ENCODE peak calls at places on chromosome 21, in seven cellular contexts. T is sigmoid colon, I is heart right ventricle, F is SK-N-SH, O is IMR-90, Z is stomach, G is lower lobe of right lung. D is an unnamed sample.

GRCh38 chr21:42208801-42209490 is 10.0 kb upstream of the ABCG1 start:
- DNase-seq in O (no peak), I (no peak), T (no peak), G (no peak), Z (peak), F (no peak), D (peak)

GRCh38 chr21:39373634-39374033 is 24.7 kb upstream of the HMGN1 start:
- DNase-seq in O (peak), I (no peak), T (no peak), Z (no peak), G (no peak), F (peak), D (no peak)

GRCh38 chr21:36454079-36454478 is 25.8 kb downstream of the CLDN14 start:
- DNase-seq in I (no peak), O (no peak), Z (no peak), G (no peak), T (no peak), F (no peak), D (no peak)

GRCh38 chr21:42587036-42587435 is 66.4 kb upstream of the PDE9A start:
- DNase-seq in O (no peak), Z (no peak), T (peak), I (no peak), G (no peak), F (no peak), D (no peak)

GRCh38 chr21:16713331-16714114 is 799.3 kb upstream of the CXADR start:
- DNase-seq in I (no peak), T (no peak), Z (no peak), O (peak), G (no peak), F (no peak), D (no peak)

GRCh38 chr21:42925114-42925907 is at the start of gene ERVH48-1:
- DNase-seq in Z (no peak), I (no peak), T (no peak), O (peak), F (no peak), G (no peak), D (no peak)

GRCh38 chr21:42781150-42781980 is 98.0 kb downstream of the WDR4 start:
- DNase-seq in T (no peak), I (no peak), G (no peak), F (peak), O (no peak), Z (peak), D (peak)

GRCh38 chr21:42179316-42179715 is 39.6 kb upstream of the ABCG1 start:
- DNase-seq in F (no peak), Z (no peak), O (no peak), T (no peak), G (no peak), I (no peak), D (peak)

GRCh38 chr21:34808569-34809204 is 139.9 kb downstream of the CLIC6 start:
- DNase-seq in Z (no peak), T (no peak), F (no peak), I (no peak), O (peak), G (no peak), D (no peak)

DNA sequence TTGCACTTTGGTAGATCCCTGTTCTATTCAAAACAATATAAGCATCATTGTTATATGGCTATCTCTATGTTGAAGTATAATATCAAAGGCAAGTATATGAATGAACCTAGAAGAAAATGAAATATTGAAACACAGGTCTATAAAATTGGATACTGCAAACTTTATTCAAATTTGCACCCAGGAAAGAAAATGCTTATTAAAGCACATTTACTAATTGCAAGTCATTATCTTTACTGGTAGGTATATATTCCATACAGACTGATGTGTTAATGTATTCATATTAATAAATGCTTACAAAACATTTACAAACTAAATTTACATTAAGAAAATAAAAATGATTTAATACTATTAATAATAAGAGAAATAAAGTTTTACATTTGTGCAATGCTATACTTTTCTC is 469.8 kb downstream of the NCAM2 start:
- DNase-seq in Z (no peak), T (no peak), I (no peak), F (no peak), G (no peak), O (no peak), D (no peak)
- H3K27ac ChIP-seq in Z (no peak), T (no peak), I (no peak), F (no peak), G (no peak), O (no peak), D (no peak)

DNA sequence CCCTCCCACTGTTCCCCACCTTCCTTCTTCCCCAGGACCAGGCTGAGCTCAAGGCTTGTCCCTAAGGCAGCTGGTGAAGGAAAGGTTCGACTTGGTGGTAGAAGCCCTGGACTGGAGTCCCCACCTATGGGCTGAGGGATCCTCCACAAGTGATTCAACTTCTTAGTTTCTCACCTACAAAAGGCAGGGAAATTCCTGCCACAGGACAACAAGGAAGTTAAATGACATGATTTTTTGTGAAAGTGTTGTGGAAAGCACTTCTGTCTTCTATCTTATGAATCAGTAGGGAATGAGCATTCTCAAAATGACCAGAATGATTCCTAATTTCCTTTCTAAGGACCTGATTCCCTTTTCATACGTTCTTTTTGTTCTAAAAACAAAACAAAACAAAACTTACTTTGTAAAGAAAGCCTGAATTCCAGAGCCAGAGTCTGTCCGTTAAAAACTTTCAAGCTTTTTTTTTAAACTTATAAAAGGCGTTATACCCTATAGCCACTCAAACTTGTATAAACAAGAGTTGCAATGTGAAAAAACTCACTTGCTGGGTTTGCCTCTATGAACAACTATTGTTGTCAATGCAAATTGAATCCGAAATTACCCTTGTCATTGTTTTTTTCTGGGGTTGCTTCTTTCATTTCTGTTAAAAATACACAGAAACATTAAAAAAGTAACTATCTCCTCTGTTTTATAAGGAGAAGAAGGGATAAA is 12.2 kb downstream of the KCNJ15 start:
- DNase-seq in T (no peak), O (no peak), F (no peak), I (no peak), G (no peak), Z (no peak), D (no peak)
- TF ChIP-seq CTCF in T (no peak), O (no peak), F (no peak), I (no peak), G (no peak), Z (no peak), D (no peak)

DNA sequence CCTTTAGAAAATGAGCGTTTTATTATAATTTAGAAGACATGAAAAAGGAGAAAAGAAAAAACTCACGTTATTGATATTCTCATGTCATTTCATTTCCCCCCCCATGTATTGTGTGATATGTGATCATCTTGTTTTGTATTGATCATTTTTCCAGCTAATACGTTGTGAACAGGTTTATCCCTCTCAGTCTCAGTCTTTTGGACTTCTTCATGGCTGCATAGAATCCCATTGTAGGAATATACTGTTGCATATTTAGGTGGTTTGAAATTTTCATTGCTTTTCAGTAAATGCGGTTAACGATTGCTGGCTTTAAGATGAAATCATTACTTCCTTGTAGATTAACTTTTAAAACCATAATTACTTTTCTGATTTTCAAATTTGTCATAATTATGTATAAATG is 1.6 kb downstream of the SON start:
- DNase-seq in T (no peak), F (no peak), G (no peak), I (no peak), O (no peak), Z (no peak), D (no peak)
- H3K27ac ChIP-seq in T (peak), F (no peak), G (no peak), I (peak), O (no peak), Z (peak), D (peak)

GRCh38 chr21:29335720-29336119 is 37.0 kb downstream of the BACH1 start:
- DNase-seq in F (no peak), T (no peak), I (no peak), O (peak), G (no peak), Z (no peak), D (no peak)
- TF ChIP-seq CTCF in F (peak), T (no peak), I (no peak), O (no peak), G (no peak), Z (no peak), D (no peak)

GRCh38 chr21:25878334-25878733 is 143.6 kb downstream of the GABPA start:
- DNase-seq in F (no peak), T (no peak), G (no peak), I (no peak), O (peak), Z (no peak), D (no peak)
- H3K27ac ChIP-seq in F (no peak), T (no peak), G (no peak), I (no peak), O (no peak), Z (no peak), D (no peak)

GRCh38 chr21:43930848-43931384 is 65.9 kb downstream of the AGPAT3 start:
- DNase-seq in G (no peak), O (no peak), T (no peak), F (no peak), Z (no peak), I (no peak), D (no peak)
- TF ChIP-seq CTCF in G (no peak), O (no peak), T (no peak), F (no peak), Z (no peak), I (no peak), D (no peak)

DNA sequence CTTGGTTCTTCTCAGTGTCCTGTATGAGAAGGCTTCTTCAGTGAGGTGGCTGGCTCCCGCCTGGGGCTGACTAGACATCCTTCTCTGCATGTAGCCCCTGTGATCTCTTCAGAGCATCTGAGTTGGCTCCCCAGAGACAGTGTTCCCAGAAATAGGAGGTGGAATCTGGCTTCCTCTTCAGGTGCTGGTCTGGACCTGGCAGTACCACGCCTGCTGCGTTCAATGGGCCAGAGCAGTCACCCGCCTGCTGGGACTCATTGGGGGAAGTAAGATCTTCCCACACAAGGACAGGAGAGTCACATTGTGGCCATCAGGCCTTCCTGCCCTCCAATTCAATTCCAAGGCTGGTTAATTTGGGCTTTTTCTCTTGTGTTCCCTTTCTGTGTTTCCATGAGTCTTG is 51.0 kb downstream of the ADARB1 start:
- DNase-seq in I (no peak), T (no peak), F (no peak), Z (no peak), G (no peak), O (no peak), D (no peak)
- H3K27ac ChIP-seq in I (no peak), T (peak), F (no peak), Z (no peak), G (no peak), O (no peak), D (no peak)

DNA sequence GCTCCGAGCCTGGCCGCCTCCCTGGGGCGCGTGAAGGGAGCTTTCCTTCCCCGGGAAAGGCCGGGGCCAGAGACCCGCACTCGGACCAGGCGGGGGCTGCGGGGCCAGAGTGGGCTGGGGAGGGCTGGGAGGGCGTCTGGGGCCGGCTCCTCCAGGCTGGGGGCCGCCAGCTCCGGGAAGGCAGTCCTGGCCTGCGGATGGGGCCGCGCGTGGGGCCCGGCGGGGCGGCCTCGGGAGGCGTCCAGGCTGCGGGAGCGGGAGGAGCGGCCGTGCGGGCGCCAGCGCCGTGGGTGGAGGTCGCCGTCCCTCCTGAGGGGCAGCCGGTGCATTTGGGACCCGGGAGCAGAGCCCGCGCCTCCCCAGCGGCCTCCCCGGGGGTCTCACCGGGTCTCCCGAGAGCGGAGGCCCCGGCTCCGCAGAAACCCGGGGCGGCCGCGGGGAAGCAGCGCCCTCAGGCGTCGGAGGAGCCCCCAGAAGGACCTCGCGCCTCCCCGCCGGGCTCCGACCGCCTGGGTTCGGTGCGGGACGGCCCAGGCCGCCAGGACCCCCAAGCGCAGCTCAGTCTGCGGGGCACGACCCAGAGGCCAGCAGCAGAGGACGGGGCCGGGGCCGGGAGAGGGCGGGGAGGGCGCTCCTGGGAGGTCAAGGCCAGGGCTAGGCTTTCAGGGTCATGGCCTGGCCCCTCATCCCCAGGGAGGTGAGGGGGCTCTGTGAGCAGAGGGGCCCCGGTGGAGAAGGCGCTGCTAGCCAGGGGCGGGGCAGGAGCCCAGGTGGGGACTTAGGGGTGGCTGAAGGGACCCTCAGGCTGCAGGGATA is 7.3 kb upstream of the SLX9 start:
- DNase-seq in T (no peak), F (peak), I (peak), O (no peak), Z (no peak), G (peak), D (peak)
- TF ChIP-seq CTCF in T (peak), F (peak), I (peak), O (peak), Z (peak), G (peak), D (peak)